ENCODE peak calls at places on chromosomes 16 and 17, in four cellular contexts. S is nephron progenitor cell, M is left lung, D is left cardiac atrium. T is an unnamed sample.

GRCh38 chr17:58328195-58329034 is at the start of gene TSPOAP1:
- DNase-seq in S (peak), M (peak), D (no peak), T (peak)

GRCh38 chr16:2339521-2340484 is 725 bp downstream of the ABCA3 start:
- DNase-seq in M (peak), D (peak), S (peak), T (peak)

GRCh38 chr17:45719335-45720071 is 64.6 kb upstream of the CRHR1 start:
- DNase-seq in S (no peak), M (no peak), D (no peak), T (no peak)

GRCh38 chr17:17681744-17682292 is 560 bp downstream of the RAI1 start:
- DNase-seq in S (peak), D (peak), M (peak), T (peak)

GRCh38 chr17:60333628-60334031 is 58.3 kb downstream of the USP32 start:
- DNase-seq in M (no peak), D (no peak), S (no peak), T (no peak)

GRCh38 chr16:12661656-12662172 is 142.0 kb downstream of the CPPED1 start:
- DNase-seq in D (no peak), S (peak), M (no peak), T (no peak)

GRCh38 chr17:65593870-65594584 is 32.6 kb upstream of the AXIN2 start:
- DNase-seq in M (no peak), D (no peak), S (peak), T (no peak)

GRCh38 chr16:74601131-74601871 is 5.6 kb downstream of the GLG1 start:
- DNase-seq in M (no peak), S (no peak), D (no peak), T (no peak)

GRCh38 chr17:81868674-81869220 is 2.4 kb downstream of the ARHGDIA start:
- DNase-seq in D (peak), S (no peak), M (no peak), T (peak)

GRCh38 chr17:79978545-79978852 is 57.2 kb downstream of the TBC1D16 start:
- DNase-seq in S (no peak), M (peak), D (no peak), T (peak)

GRCh38 chr17:82402865-82403264 is 15.3 kb upstream of the HEXD start:
- DNase-seq in M (no peak), S (no peak), D (no peak), T (peak)

GRCh38 chr16:2458887-2459646 is 842 bp upstream of the TEDC2 start:
- DNase-seq in S (no peak), D (no peak), M (no peak), T (no peak)

GRCh38 chr17:73293480-73293911 is 18.3 kb downstream of the CDC42EP4 start:
- DNase-seq in D (peak), M (no peak), S (no peak), T (peak)

GRCh38 chr16:1740781-1741490 is 30.4 kb downstream of the NME3 start:
- DNase-seq in M (no peak), S (no peak), D (no peak), T (no peak)